ENCODE peak calls at places on chromosome 16, in ten cellular contexts. One of them, this sample, is unnamed.

GRCh38 chr16:77402672-77403071 is 32.2 kb downstream of the ADAMTS18 start:
- DNase-seq in AG04449: no peak
- DNase-seq in sigmoid colon: no peak
- DNase-seq in lung: no peak
- DNase-seq in PC-3: no peak
- DNase-seq in A549: no peak
- DNase-seq in pancreas: no peak
- DNase-seq in cardiac muscle cell: no peak
- DNase-seq in kidney epithelial cell: no peak
- DNase-seq in uterus: no peak
- DNase-seq in this sample: no peak

GRCh38 chr16:63145411-63145810 is 1109.2 kb upstream of the CDH8 start:
- DNase-seq in AG04449: no peak
- DNase-seq in uterus: no peak
- DNase-seq in kidney epithelial cell: no peak
- DNase-seq in cardiac muscle cell: no peak
- DNase-seq in PC-3: no peak
- DNase-seq in pancreas: no peak
- DNase-seq in A549: no peak
- DNase-seq in sigmoid colon: no peak
- DNase-seq in lung: no peak
- DNase-seq in this sample: no peak

GRCh38 chr16:83975646-83976260 is 7.7 kb downstream of the NECAB2 start:
- DNase-seq in uterus: no peak
- DNase-seq in A549: no peak
- DNase-seq in lung: no peak
- DNase-seq in AG04449: no peak
- DNase-seq in PC-3: no peak
- DNase-seq in kidney epithelial cell: no peak
- DNase-seq in cardiac muscle cell: no peak
- DNase-seq in sigmoid colon: no peak
- DNase-seq in pancreas: peak; percentile 44
- DNase-seq in this sample: no peak

GRCh38 chr16:61681673-61682072 is 354.6 kb downstream of the CDH8 start:
- DNase-seq in PC-3: no peak
- DNase-seq in A549: no peak
- DNase-seq in lung: no peak
- DNase-seq in cardiac muscle cell: no peak
- DNase-seq in pancreas: no peak
- DNase-seq in uterus: no peak
- DNase-seq in sigmoid colon: no peak
- DNase-seq in kidney epithelial cell: no peak
- DNase-seq in AG04449: no peak
- DNase-seq in this sample: no peak

GRCh38 chr16:29029168-29029994 is 44.5 kb downstream of the LAT start:
- DNase-seq in lung: no peak
- DNase-seq in AG04449: peak; percentile 77
- DNase-seq in kidney epithelial cell: peak; percentile 96
- DNase-seq in A549: peak; percentile 81
- DNase-seq in sigmoid colon: peak; percentile 59
- DNase-seq in PC-3: peak; percentile 86
- DNase-seq in pancreas: no peak
- DNase-seq in uterus: no peak
- DNase-seq in cardiac muscle cell: peak; percentile 94
- DNase-seq in this sample: peak; percentile 92

GRCh38 chr16:14071576-14072271 is 605 bp downstream of the MRTFB start:
- DNase-seq in lung: no peak
- DNase-seq in sigmoid colon: no peak
- DNase-seq in pancreas: peak; percentile 79
- DNase-seq in A549: no peak
- DNase-seq in kidney epithelial cell: no peak
- DNase-seq in uterus: no peak
- DNase-seq in AG04449: no peak
- DNase-seq in cardiac muscle cell: no peak
- DNase-seq in PC-3: peak; percentile 2
- DNase-seq in this sample: no peak

GRCh38 chr16:4962716-4963115 is 4.6 kb downstream of the SEC14L5 start:
- DNase-seq in A549: no peak
- DNase-seq in lung: no peak
- DNase-seq in sigmoid colon: no peak
- DNase-seq in AG04449: no peak
- DNase-seq in cardiac muscle cell: no peak
- DNase-seq in uterus: no peak
- DNase-seq in kidney epithelial cell: no peak
- DNase-seq in PC-3: no peak
- DNase-seq in pancreas: no peak
- DNase-seq in this sample: no peak

GRCh38 chr16:54171855-54172537 is 114.6 kb downstream of the IRX3 start:
- DNase-seq in pancreas: no peak
- DNase-seq in kidney epithelial cell: peak; percentile 73
- DNase-seq in sigmoid colon: no peak
- DNase-seq in uterus: no peak
- DNase-seq in PC-3: peak; percentile 19
- DNase-seq in lung: no peak
- DNase-seq in A549: no peak
- DNase-seq in cardiac muscle cell: peak; percentile 68
- DNase-seq in AG04449: peak; percentile 81
- DNase-seq in this sample: peak; percentile 58

GRCh38 chr16:78660795-78661194 is 561.3 kb downstream of the WWOX start:
- DNase-seq in pancreas: no peak
- DNase-seq in AG04449: no peak
- DNase-seq in cardiac muscle cell: no peak
- DNase-seq in A549: no peak
- DNase-seq in lung: no peak
- DNase-seq in kidney epithelial cell: no peak
- DNase-seq in PC-3: no peak
- DNase-seq in sigmoid colon: no peak
- DNase-seq in uterus: no peak
- DNase-seq in this sample: no peak

GRCh38 chr16:11232852-11233726 is 22.9 kb downstream of the SOCS1 start:
- DNase-seq in sigmoid colon: no peak
- DNase-seq in pancreas: no peak
- DNase-seq in uterus: no peak
- DNase-seq in lung: peak; percentile 53
- DNase-seq in kidney epithelial cell: no peak
- DNase-seq in PC-3: no peak
- DNase-seq in cardiac muscle cell: no peak
- DNase-seq in AG04449: no peak
- DNase-seq in A549: no peak
- DNase-seq in this sample: no peak

GRCh38 chr16:64051826-64052225 is 1070.0 kb downstream of the CDH11 start:
- DNase-seq in lung: no peak
- DNase-seq in sigmoid colon: no peak
- DNase-seq in PC-3: peak; percentile 37
- DNase-seq in uterus: no peak
- DNase-seq in kidney epithelial cell: no peak
- DNase-seq in cardiac muscle cell: peak; percentile 38
- DNase-seq in pancreas: no peak
- DNase-seq in AG04449: no peak
- DNase-seq in A549: no peak
- DNase-seq in this sample: peak; percentile 35

GRCh38 chr16:84294196-84295142 is at the start of gene WFDC1:
- DNase-seq in sigmoid colon: peak; percentile 80
- DNase-seq in AG04449: no peak
- DNase-seq in kidney epithelial cell: no peak
- DNase-seq in lung: no peak
- DNase-seq in pancreas: no peak
- DNase-seq in A549: no peak
- DNase-seq in cardiac muscle cell: peak; percentile 39
- DNase-seq in uterus: no peak
- DNase-seq in PC-3: no peak
- DNase-seq in this sample: no peak

GRCh38 chr16:53502331-53503269 is at the start of gene AKTIP:
- DNase-seq in lung: peak; percentile 77
- DNase-seq in sigmoid colon: peak; percentile 79
- DNase-seq in pancreas: peak; percentile 94
- DNase-seq in A549: no peak
- DNase-seq in uterus: peak; percentile 39
- DNase-seq in cardiac muscle cell: peak; percentile 51
- DNase-seq in kidney epithelial cell: no peak
- DNase-seq in PC-3: peak; percentile 54
- DNase-seq in AG04449: no peak
- DNase-seq in this sample: peak; percentile 46

GRCh38 chr16:3131755-3132377 is 3.0 kb upstream of the ZNF213 start:
- DNase-seq in AG04449: no peak
- DNase-seq in lung: no peak
- DNase-seq in PC-3: peak; percentile 44
- DNase-seq in A549: peak; percentile 70
- DNase-seq in kidney epithelial cell: no peak
- DNase-seq in uterus: no peak
- DNase-seq in cardiac muscle cell: peak; percentile 46
- DNase-seq in sigmoid colon: no peak
- DNase-seq in pancreas: peak; percentile 59
- DNase-seq in this sample: peak; percentile 41

DNA sequence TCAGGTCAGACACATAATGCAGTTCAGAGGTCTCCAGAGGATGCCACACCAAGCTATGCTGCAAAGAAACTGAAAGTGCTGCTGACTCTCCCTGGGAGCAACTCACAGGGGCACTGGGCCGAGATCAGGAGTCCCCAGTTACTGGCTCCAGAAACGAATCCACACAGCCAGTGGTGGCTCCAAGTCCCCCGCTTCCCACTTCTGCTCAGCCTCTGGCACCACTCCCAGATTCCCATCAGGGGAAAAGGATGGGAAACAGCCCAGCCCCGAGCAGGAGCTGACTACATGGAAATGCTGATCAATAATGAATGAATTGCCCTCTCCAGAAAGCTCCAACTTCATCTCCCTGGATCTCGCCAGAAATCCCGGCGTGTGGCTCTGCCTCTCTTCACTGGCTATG is 62.3 kb upstream of the CDH5 start:
- DNase-seq in kidney epithelial cell: no peak
- DNase-seq in PC-3: no peak
- DNase-seq in uterus: no peak
- DNase-seq in AG04449: no peak
- DNase-seq in pancreas: no peak
- DNase-seq in lung: no peak
- DNase-seq in cardiac muscle cell: peak; percentile 6
- DNase-seq in sigmoid colon: no peak
- DNase-seq in A549: no peak
- DNase-seq in this sample: no peak
- H3K4me3 ChIP-seq in kidney epithelial cell: no peak overlapping the region
- H3K4me3 ChIP-seq in PC-3: no peak overlapping the region
- H3K4me3 ChIP-seq in uterus: no peak overlapping the region
- H3K4me3 ChIP-seq in AG04449: no peak overlapping the region
- H3K4me3 ChIP-seq in pancreas: no peak overlapping the region
- H3K4me3 ChIP-seq in lung: no peak overlapping the region
- H3K4me3 ChIP-seq in cardiac muscle cell: no peak overlapping the region
- H3K4me3 ChIP-seq in sigmoid colon: no peak overlapping the region
- H3K4me3 ChIP-seq in A549: no peak overlapping the region
- H3K4me3 ChIP-seq in this sample: no peak overlapping the region

GRCh38 chr16:89426736-89427525 is 63.4 kb downstream of the ANKRD11 start:
- DNase-seq in lung: no peak
- DNase-seq in pancreas: no peak
- DNase-seq in sigmoid colon: no peak
- DNase-seq in A549: no peak
- DNase-seq in uterus: no peak
- DNase-seq in AG04449: no peak
- DNase-seq in kidney epithelial cell: no peak
- DNase-seq in PC-3: no peak
- DNase-seq in cardiac muscle cell: no peak
- DNase-seq in this sample: no peak
- TF ChIP-seq CTCF in lung: no peak
- TF ChIP-seq CTCF in pancreas: no peak
- TF ChIP-seq CTCF in sigmoid colon: no peak
- TF ChIP-seq CTCF in A549: no peak
- TF ChIP-seq CTCF in uterus: no peak
- TF ChIP-seq CTCF in AG04449: no peak
- TF ChIP-seq CTCF in kidney epithelial cell: no peak
- TF ChIP-seq CTCF in PC-3: no peak
- TF ChIP-seq CTCF in cardiac muscle cell: no peak
- TF ChIP-seq CTCF in this sample: no peak

GRCh38 chr16:30051518-30051917 is 14.0 kb upstream of the ALDOA start:
- DNase-seq in lung: no peak
- DNase-seq in uterus: no peak
- DNase-seq in sigmoid colon: no peak
- DNase-seq in AG04449: no peak
- DNase-seq in cardiac muscle cell: peak; percentile 60
- DNase-seq in A549: no peak
- DNase-seq in kidney epithelial cell: no peak
- DNase-seq in pancreas: no peak
- DNase-seq in PC-3: peak; percentile 37
- DNase-seq in this sample: peak; percentile 82
- H3K4me3 ChIP-seq in lung: no peak overlapping the region
- H3K4me3 ChIP-seq in uterus: no peak overlapping the region
- H3K4me3 ChIP-seq in sigmoid colon: no peak overlapping the region
- H3K4me3 ChIP-seq in AG04449: no peak overlapping the region
- H3K4me3 ChIP-seq in cardiac muscle cell: no peak overlapping the region
- H3K4me3 ChIP-seq in A549: no peak overlapping the region
- H3K4me3 ChIP-seq in kidney epithelial cell: no peak overlapping the region
- H3K4me3 ChIP-seq in pancreas: no peak overlapping the region
- H3K4me3 ChIP-seq in PC-3: no peak overlapping the region
- H3K4me3 ChIP-seq in this sample: no peak overlapping the region

GRCh38 chr16:55734665-55735064 is 78.9 kb downstream of the SLC6A2 start:
- DNase-seq in AG04449: no peak
- DNase-seq in pancreas: no peak
- DNase-seq in kidney epithelial cell: no peak
- DNase-seq in cardiac muscle cell: no peak
- DNase-seq in lung: no peak
- DNase-seq in uterus: no peak
- DNase-seq in PC-3: no peak
- DNase-seq in sigmoid colon: no peak
- DNase-seq in A549: peak; percentile 13
- DNase-seq in this sample: no peak

GRCh38 chr16:55725055-55725777 is 69.4 kb downstream of the SLC6A2 start:
- DNase-seq in uterus: no peak
- DNase-seq in PC-3: no peak
- DNase-seq in A549: no peak
- DNase-seq in lung: no peak
- DNase-seq in pancreas: no peak
- DNase-seq in cardiac muscle cell: no peak
- DNase-seq in kidney epithelial cell: no peak
- DNase-seq in sigmoid colon: no peak
- DNase-seq in AG04449: no peak
- DNase-seq in this sample: no peak

GRCh38 chr16:55732496-55732895 is 76.7 kb downstream of the SLC6A2 start:
- DNase-seq in kidney epithelial cell: no peak
- DNase-seq in A549: no peak
- DNase-seq in uterus: no peak
- DNase-seq in lung: no peak
- DNase-seq in sigmoid colon: no peak
- DNase-seq in pancreas: no peak
- DNase-seq in AG04449: no peak
- DNase-seq in PC-3: no peak
- DNase-seq in cardiac muscle cell: no peak
- DNase-seq in this sample: no peak

GRCh38 chr16:55730115-55730514 is 74.3 kb downstream of the SLC6A2 start:
- DNase-seq in PC-3: no peak
- DNase-seq in pancreas: no peak
- DNase-seq in kidney epithelial cell: no peak
- DNase-seq in sigmoid colon: no peak
- DNase-seq in A549: no peak
- DNase-seq in lung: no peak
- DNase-seq in cardiac muscle cell: no peak
- DNase-seq in uterus: no peak
- DNase-seq in AG04449: no peak
- DNase-seq in this sample: no peak

GRCh38 chr16:55728797-55729196 is 73.0 kb downstream of the SLC6A2 start:
- DNase-seq in sigmoid colon: no peak
- DNase-seq in kidney epithelial cell: no peak
- DNase-seq in uterus: no peak
- DNase-seq in PC-3: peak; percentile 6
- DNase-seq in lung: no peak
- DNase-seq in A549: peak; percentile 33
- DNase-seq in cardiac muscle cell: no peak
- DNase-seq in pancreas: no peak
- DNase-seq in AG04449: no peak
- DNase-seq in this sample: no peak
- TF ChIP-seq CTCF in sigmoid colon: no peak
- TF ChIP-seq CTCF in kidney epithelial cell: no peak
- TF ChIP-seq CTCF in uterus: no peak
- TF ChIP-seq CTCF in PC-3: no peak
- TF ChIP-seq CTCF in lung: no peak
- TF ChIP-seq CTCF in A549: no peak
- TF ChIP-seq CTCF in cardiac muscle cell: no peak
- TF ChIP-seq CTCF in pancreas: no peak
- TF ChIP-seq CTCF in AG04449: no peak
- TF ChIP-seq CTCF in this sample: no peak

This sample was measured in cardiac fibroblast.